ENCODE peak calls at places on chromosomes 3 and 15, in nine cellular contexts. T is psoas muscle; L is OCI-LY7; V is IMR-90; A is esophagus muscularis mucosa; H is fibroblast of lung; W is CD4-positive, alpha-beta memory T cell; D is cardiac muscle cell; Q is HCT116. S is an unnamed sample. For H3K36me3, the result is how much of the 10 kb centered on the place peaks cover.

GRCh38 chr3:31671976-31672375 is 139.3 kb downstream of the STT3B start:
- DNase-seq in D (peak), V (peak), T (no peak), A (no peak), L (no peak), Q (no peak), H (no peak), W (no peak), S (no peak)

GRCh38 chr3:143078883-143079282 is 40.7 kb upstream of the CHST2 start:
- DNase-seq in V (peak), A (peak), H (no peak), D (no peak), L (no peak), W (no peak), T (no peak), Q (no peak), S (no peak)

GRCh38 chr15:31031471-31032064 is 40.1 kb upstream of the MTMR10 start:
- DNase-seq in V (peak), L (no peak), T (no peak), A (no peak), D (no peak), H (peak), W (no peak), Q (no peak), S (peak)

GRCh38 chr15:69160976-69161877 is 792 bp downstream of the GLCE start:
- DNase-seq in T (peak), L (peak), Q (peak), A (no peak), W (peak), H (peak), D (peak), V (peak), S (no peak)

GRCh38 chr15:48730506-48730905 is 80.4 kb downstream of the CEP152 start:
- DNase-seq in T (no peak), D (no peak), H (no peak), Q (no peak), L (no peak), V (no peak), A (no peak), W (no peak), S (no peak)

GRCh38 chr15:45705510-45706473 is 71.0 kb downstream of the SQOR start:
- DNase-seq in V (peak), Q (peak), A (peak), D (peak), W (peak), L (peak), T (peak), H (peak), S (peak)

GRCh38 chr3:64216706-64217105 is 8.6 kb downstream of the PRICKLE2 start:
- DNase-seq in D (peak), A (no peak), W (no peak), H (peak), V (peak), Q (no peak), T (no peak), L (no peak), S (no peak)

GRCh38 chr15:98063311-98063710 is 102.8 kb downstream of the ARRDC4 start:
- DNase-seq in D (no peak), T (no peak), L (no peak), V (no peak), Q (no peak), W (no peak), H (no peak), A (no peak), S (no peak)

GRCh38 chr15:88467935-88468528 is 524 bp downstream of the MRPS11 start:
- DNase-seq in L (peak), W (no peak), H (peak), D (peak), V (peak), Q (no peak), T (no peak), A (peak), S (no peak)

GRCh38 chr3:138460536-138461205 is 26.3 kb downstream of the ESYT3 start:
- DNase-seq in T (no peak), V (no peak), H (no peak), L (no peak), W (no peak), Q (no peak), A (no peak), D (no peak), S (no peak)

GRCh38 chr3:140914384-140914945 is 27.2 kb upstream of the SLC25A36 start:
- DNase-seq in Q (no peak), H (peak), W (no peak), D (no peak), V (no peak), T (no peak), L (no peak), A (no peak), S (no peak)

GRCh38 chr3:188594137-188594536 is 440.2 kb downstream of the LPP start:
- DNase-seq in L (no peak), H (peak), A (no peak), V (peak), D (no peak), T (no peak), W (no peak), Q (no peak), S (no peak)

GRCh38 chr15:89383635-89384604 is 49.3 kb upstream of the POLG start:
- DNase-seq in A (no peak), H (peak), T (no peak), W (no peak), Q (no peak), V (peak), D (peak), L (no peak), S (no peak)

GRCh38 chr15:99324082-99324620 is 72.9 kb downstream of the LRRC28 start:
- DNase-seq in A (no peak), T (no peak), W (no peak), Q (peak), D (peak), H (peak), L (no peak), V (peak), S (peak)

GRCh38 chr3:195544634-195545033 is 1.5 kb upstream of the PPP1R2 start:
- DNase-seq in L (no peak), Q (no peak), W (no peak), T (no peak), A (peak), H (no peak), V (no peak), D (no peak), S (no peak)

GRCh38 chr3:69250014-69250413 is 127.6 kb upstream of the LMOD3 start:
- DNase-seq in Q (no peak), D (peak), A (no peak), H (peak), V (no peak), T (no peak), L (no peak), W (peak), S (peak)

GRCh38 chr3:101509811-101510210 is 3.2 kb downstream of the SENP7 start:
- DNase-seq in D (no peak), A (no peak), Q (no peak), V (peak), T (no peak), H (peak), W (no peak), L (no peak), S (no peak)

GRCh38 chr15:42494998-42495360 is 455 bp upstream of the SNAP23 start:
- DNase-seq in V (peak), L (no peak), W (no peak), T (no peak), D (no peak), H (peak), Q (no peak), A (no peak), S (peak)

GRCh38 chr3:140091143-140091542 is 156.2 kb downstream of the CLSTN2 start:
- DNase-seq in Q (no peak), T (no peak), L (no peak), W (no peak), D (no peak), A (no peak), H (no peak), V (no peak), S (no peak)

GRCh38 chr15:77874071-77874470 is 203.4 kb downstream of the TBC1D2B start:
- DNase-seq in V (no peak), L (no peak), Q (no peak), D (no peak), W (no peak), A (no peak), T (no peak), H (no peak), S (no peak)

GRCh38 chr3:156593814-156594213 is 38.9 kb upstream of the SSR3 start:
- DNase-seq in V (no peak), L (no peak), Q (no peak), T (no peak), W (no peak), H (no peak), A (no peak), D (no peak), S (no peak)

GRCh38 chr3:123284399-123285010 is 82.8 kb downstream of the SEC22A start:
- DNase-seq in H (no peak), L (no peak), D (no peak), T (peak), Q (no peak), W (no peak), V (no peak), A (peak), S (no peak)
- H3K36me3 ChIP-seq in H (under half), L (under half), D (under half), T (under half), Q (under half), W (under half), V (under half), A (half or more), S (under half)

DNA sequence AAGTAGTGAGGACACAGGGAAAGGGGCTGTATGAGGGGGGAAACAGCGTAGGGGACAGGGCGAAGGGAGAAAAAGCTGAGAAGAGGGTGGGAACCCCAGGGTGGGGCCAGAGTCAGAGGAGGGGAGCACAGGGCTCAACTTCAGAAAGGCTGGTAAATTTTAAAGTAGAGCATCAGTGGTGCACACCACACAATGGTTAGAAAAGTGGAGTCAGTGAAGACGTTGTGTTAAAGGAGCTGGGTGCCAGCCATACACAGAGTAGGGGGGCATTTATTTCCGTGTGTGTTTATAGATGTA is 3.0 kb upstream of the RPP25 start:
- DNase-seq in D (no peak), Q (no peak), L (no peak), H (no peak), T (no peak), V (no peak), A (no peak), W (no peak), S (no peak)
- H3K4me3 ChIP-seq in D (peak), Q (no peak), L (no peak), H (no peak), T (no peak), V (no peak), A (peak), W (no peak), S (no peak)

GRCh38 chr3:4748701-4749378 is 230.4 kb upstream of the BHLHE40 start:
- DNase-seq in A (no peak), Q (no peak), H (no peak), W (no peak), D (no peak), V (no peak), L (no peak), T (no peak), S (no peak)
- H3K27ac ChIP-seq in A (peak), Q (no peak), H (no peak), W (no peak), D (no peak), V (no peak), L (no peak), T (peak), S (no peak)

DNA sequence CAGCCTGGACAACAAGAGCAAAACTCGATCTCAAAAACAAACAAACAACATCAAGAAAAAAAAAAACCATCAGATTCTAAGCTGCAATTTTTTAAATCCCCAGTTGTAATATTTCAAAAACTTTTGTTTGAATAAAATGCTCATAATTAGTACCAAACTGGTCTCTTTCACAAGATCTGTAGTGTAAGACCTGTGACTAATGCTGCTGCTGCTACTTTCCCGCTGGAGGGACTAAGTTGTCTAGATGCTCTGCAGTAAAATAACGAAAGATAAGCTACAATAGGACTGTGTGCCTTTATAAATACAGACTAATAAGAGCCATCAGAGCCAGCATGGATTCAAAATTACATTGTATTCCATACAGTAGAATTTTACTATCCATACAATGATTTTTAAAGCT is 45.4 kb downstream of the TM4SF4 start:
- DNase-seq in H (no peak), W (no peak), D (no peak), V (no peak), L (no peak), A (no peak), T (no peak), Q (no peak), S (no peak)
- H3K36me3 ChIP-seq in H (under half), W (under half), D (under half), V (under half), L (under half), A (under half), T (half or more), Q (under half), S (under half)

GRCh38 chr3:11696054-11696453 is 52.3 kb upstream of the VGLL4 start:
- DNase-seq in V (no peak), Q (no peak), A (no peak), T (no peak), H (no peak), D (no peak), L (no peak), W (no peak), S (no peak)

GRCh38 chr3:11699083-11699427 is 55.3 kb upstream of the VGLL4 start:
- DNase-seq in H (peak), L (no peak), Q (no peak), W (no peak), A (no peak), T (no peak), V (peak), D (no peak), S (no peak)

GRCh38 chr3:11703185-11703584 is 59.5 kb upstream of the VGLL4 start:
- DNase-seq in L (no peak), A (no peak), Q (no peak), H (no peak), W (no peak), V (no peak), T (no peak), D (no peak), S (no peak)

DNA sequence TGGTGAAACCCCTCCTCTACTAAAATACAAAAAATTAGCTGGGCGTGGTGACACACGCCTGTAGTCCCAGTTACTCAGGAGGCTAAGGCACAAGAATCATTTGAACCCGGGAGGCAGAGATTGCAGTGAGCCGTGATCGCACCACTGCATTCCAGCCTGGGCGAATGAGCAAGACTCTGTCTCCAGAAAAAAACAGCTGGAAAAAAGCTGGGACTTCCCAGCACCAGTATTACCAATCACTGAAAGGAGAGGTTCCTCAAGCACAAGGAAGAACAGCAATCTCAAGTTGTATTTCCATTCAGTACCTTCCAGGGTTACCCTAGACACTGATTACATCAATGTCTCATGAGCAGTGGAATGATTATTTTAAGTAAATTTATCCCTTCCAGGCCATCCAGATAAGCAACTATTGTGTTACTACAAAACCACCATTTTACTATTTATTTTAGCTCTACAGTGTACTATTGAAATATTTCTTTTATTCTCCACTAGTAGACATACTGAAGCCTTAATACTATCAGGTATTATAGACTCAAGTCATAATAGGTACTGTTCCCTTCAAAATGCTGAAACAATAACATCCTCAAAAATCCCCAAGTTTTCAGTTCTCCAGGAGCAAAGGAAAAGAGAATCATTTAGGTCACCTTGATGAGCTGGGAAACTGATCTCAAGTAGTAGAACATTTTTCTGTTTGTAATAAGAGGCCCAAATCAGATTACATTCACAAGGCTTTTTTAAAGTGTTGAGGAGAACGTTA is 54.8 kb upstream of the VGLL4 start:
- DNase-seq in H (no peak), L (no peak), V (peak), Q (no peak), T (no peak), W (no peak), A (no peak), D (no peak), S (no peak)
- H3K4me3 ChIP-seq in H (no peak), L (no peak), V (no peak), Q (no peak), T (no peak), W (no peak), A (no peak), D (no peak), S (no peak)

DNA sequence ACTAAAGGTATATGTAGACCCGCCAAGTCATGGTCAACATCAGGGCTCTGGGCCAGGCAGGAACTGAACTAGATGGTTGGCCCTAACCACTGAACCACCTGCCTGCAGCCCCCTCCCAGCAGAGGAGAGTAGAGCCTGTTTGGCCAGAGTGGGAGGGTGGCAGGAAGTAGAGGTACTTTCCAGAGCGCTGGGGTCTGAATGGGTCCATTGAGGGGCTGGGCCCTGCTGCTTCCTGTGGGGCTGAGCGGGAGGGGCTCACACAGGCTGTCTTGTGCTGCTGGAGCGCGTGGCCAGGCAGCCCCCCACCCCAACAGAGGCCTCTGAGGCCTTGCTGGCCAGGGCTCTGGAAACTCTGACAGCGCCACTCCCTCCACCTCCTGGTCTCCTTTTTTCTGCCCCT is 17.4 kb downstream of the CSPG4 start:
- DNase-seq in T (no peak), L (peak), Q (no peak), D (no peak), V (no peak), H (no peak), W (no peak), A (no peak), S (no peak)
- H3K27ac ChIP-seq in T (peak), L (no peak), Q (no peak), D (no peak), V (no peak), H (peak), W (no peak), A (peak), S (no peak)

DNA sequence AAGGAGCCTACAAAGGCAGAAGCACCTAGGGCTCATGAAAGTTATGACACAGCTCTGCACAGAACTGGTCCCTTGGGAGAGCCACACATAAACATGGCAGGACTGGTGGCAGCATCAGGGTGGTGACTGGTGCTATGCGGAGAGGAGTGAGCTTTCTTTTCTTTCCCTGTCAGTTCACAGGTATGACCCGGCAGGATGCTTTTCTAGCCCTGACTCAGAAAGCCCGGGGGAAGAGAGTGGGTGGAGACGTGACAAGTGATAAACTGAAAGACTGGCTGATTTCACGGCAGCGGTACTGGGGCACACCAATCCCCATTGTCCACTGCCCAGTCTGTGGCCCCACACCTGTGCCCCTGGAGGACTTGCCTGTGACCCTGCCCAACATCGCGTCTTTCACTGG is 103.0 kb downstream of the LARS2 start:
- DNase-seq in V (no peak), W (no peak), A (no peak), D (no peak), L (no peak), Q (no peak), H (no peak), T (no peak), S (no peak)
- H3K36me3 ChIP-seq in V (under half), W (under half), A (under half), D (under half), L (half or more), Q (under half), H (under half), T (half or more), S (under half)

DNA sequence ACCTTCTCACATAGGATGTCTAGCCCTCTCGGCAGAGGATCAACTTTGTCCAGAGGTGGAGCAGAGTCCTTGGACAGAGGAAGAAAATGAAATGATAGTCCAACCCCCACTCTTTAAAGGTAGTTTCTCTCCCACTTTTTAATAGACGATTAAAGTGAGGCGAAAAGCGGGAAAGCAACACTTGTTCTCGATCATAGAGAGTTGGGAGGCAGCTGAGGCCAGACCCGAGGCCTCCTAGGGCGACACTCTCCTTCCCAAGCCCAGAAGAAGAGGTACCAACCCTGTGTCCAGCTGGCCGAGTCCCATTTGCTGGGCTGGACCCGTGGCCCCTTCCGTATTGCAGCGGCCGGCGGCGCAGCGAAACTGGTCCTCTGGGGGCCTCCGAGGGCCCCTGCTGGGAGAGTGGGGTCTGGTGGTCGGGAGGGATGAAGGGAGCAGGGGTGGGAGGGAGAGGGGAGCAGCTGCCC is 2.3 kb downstream of the WNT5A start:
- DNase-seq in Q (no peak), T (no peak), L (no peak), W (no peak), D (peak), V (no peak), H (peak), A (no peak), S (no peak)
- H3K4me3 ChIP-seq in Q (no peak), T (peak), L (peak), W (no peak), D (peak), V (peak), H (peak), A (peak), S (no peak)

DNA sequence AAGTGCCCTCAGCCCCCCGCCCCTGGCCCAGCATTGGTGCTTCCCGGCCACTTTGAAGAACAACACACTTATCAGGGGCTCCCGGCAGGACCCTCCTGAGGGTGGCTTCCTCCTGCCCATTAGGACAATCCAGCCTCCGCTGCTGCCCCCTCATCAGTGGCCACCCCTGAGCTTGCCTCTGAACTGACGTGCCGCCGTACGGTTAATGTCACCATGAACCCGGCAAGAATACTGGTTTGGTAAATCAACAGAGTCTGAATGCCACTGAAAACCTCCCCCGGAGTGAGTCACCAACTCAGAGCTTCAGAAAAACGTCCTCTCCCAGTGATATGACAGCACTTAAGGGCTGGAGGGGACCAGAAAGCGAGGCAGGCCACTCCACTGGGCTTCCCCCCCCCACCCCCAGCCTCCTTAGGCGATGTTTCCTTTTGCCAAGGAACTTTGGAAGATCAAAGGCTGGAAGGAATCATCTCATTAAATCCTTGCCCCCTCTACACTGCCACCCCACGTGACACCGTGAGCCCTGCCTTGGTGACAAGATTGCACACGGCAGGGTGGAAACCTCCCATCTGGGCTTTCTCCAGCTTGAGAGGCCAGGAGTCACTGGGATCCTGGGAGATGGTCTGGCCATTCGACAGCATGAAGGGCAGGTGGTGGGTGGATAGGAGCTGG is 142.1 kb downstream of the NUP210 start:
- DNase-seq in D (no peak), T (peak), A (no peak), V (peak), H (no peak), W (no peak), L (no peak), Q (no peak), S (no peak)
- H3K27ac ChIP-seq in D (peak), T (no peak), A (peak), V (no peak), H (no peak), W (no peak), L (no peak), Q (no peak), S (no peak)